ENCODE peak calls at places on chromosomes 13 and 19, in six cellular contexts. K is adrenal gland, L is cardiac muscle cell, P is ovary, C is OCI-LY7, R is IMR-90. Y is an unnamed sample.
A peak's percentile ranks its signal among the peaks of the same experiment; 100 is the strongest.

GRCh38 chr19:15926484-15926883 is 7.8 kb downstream of the CYP4F11 start:
- DNase-seq in K (no peak), L (no peak), P (no peak), C (no peak), R (no peak), Y (no peak)

GRCh38 chr19:5289060-5289990 is 51.3 kb downstream of the PTPRS start:
- DNase-seq in K (no peak), L (no peak), P (no peak), C (peak; percentile 50), R (no peak), Y (no peak)

GRCh38 chr13:100234524-100235136 is 145.7 kb downstream of the PCCA start:
- DNase-seq in K (no peak), L (peak; percentile 27), P (no peak), C (no peak), R (peak; percentile 55), Y (no peak)

GRCh38 chr19:884420-885211 is 8.4 kb downstream of the MED16 start:
- DNase-seq in K (no peak), L (no peak), P (no peak), C (no peak), R (no peak), Y (no peak)

GRCh38 chr13:44311011-44311481 is 62.6 kb upstream of the SERP2 start:
- DNase-seq in K (no peak), L (peak; percentile 42), P (no peak), C (no peak), R (peak; percentile 52), Y (no peak)

GRCh38 chr13:76863022-76863421 is 23.2 kb downstream of the KCTD12 start:
- DNase-seq in K (no peak), L (no peak), P (no peak), C (no peak), R (no peak), Y (no peak)

GRCh38 chr19:16022681-16023557 is 53.4 kb upstream of the TPM4 start:
- DNase-seq in K (no peak), L (no peak), P (no peak), C (no peak), R (no peak), Y (no peak)

GRCh38 chr19:1041835-1042685 is 2.2 kb downstream of the ABCA7 start:
- DNase-seq in K (no peak), L (no peak), P (no peak), C (no peak), R (no peak), Y (no peak)

GRCh38 chr13:44249439-44249838 is 124.2 kb upstream of the SERP2 start:
- DNase-seq in K (no peak), L (peak; percentile 85), P (peak; percentile 57), C (no peak), R (peak; percentile 77), Y (peak; percentile 79)

GRCh38 chr19:17473041-17473440 is 2.7 kb downstream of the SLC27A1 start:
- DNase-seq in K (peak; percentile 61), L (peak; percentile 82), P (no peak), C (no peak), R (peak; percentile 90), Y (no peak)

GRCh38 chr13:44347905-44348304 is 25.7 kb upstream of the SERP2 start:
- DNase-seq in K (peak; percentile 33), L (peak; percentile 13), P (no peak), C (no peak), R (peak; percentile 33), Y (no peak)

GRCh38 chr13:99105160-99105559 is 95.5 kb upstream of the UBAC2 start:
- DNase-seq in K (no peak), L (no peak), P (no peak), C (no peak), R (no peak), Y (no peak)

GRCh38 chr19:1774999-1775772 is 21.9 kb downstream of the ONECUT3 start:
- DNase-seq in K (no peak), L (peak; percentile 45), P (no peak), C (peak; percentile 29), R (no peak), Y (no peak)

GRCh38 chr13:44605275-44605674 is 29.1 kb upstream of the TSC22D1 start:
- DNase-seq in K (no peak), L (peak; percentile 6), P (no peak), C (no peak), R (no peak), Y (no peak)

GRCh38 chr19:720691-721160 is 12.0 kb downstream of the PALM start:
- DNase-seq in K (no peak), L (no peak), P (peak; percentile 68), C (no peak), R (no peak), Y (no peak)

GRCh38 chr13:55577847-55578210 is 1562.9 kb upstream of the PRR20A start:
- DNase-seq in K (no peak), L (no peak), P (no peak), C (no peak), R (no peak), Y (no peak)

GRCh38 chr19:7699422-7700127 is 2.4 kb downstream of the FCER2 start:
- DNase-seq in K (no peak), L (no peak), P (no peak), C (peak; percentile 50), R (no peak), Y (no peak)

GRCh38 chr13:25847635-25848616 is 203.9 kb downstream of the SHISA2 start:
- DNase-seq in K (no peak), L (peak; percentile 10), P (no peak), C (no peak), R (no peak), Y (no peak)

GRCh38 chr13:38463047-38463446 is 113.4 kb downstream of the UFM1 start:
- DNase-seq in K (no peak), L (no peak), P (no peak), C (no peak), R (no peak), Y (no peak)

GRCh38 chr13:30409911-30410704 is 12.2 kb upstream of the UBE2L5 start:
- DNase-seq in K (peak; percentile 48), L (peak; percentile 84), P (no peak), C (no peak), R (peak; percentile 85), Y (peak; percentile 43)

GRCh38 chr19:54160948-54161347 is 1.4 kb upstream of the LENG1 start:
- DNase-seq in K (no peak), L (no peak), P (no peak), C (no peak), R (no peak), Y (no peak)

GRCh38 chr13:57858376-57858775 is 226.8 kb downstream of the PCDH17 start:
- DNase-seq in K (no peak), L (no peak), P (no peak), C (no peak), R (no peak), Y (no peak)

GRCh38 chr19:5386841-5387240 is 46.2 kb upstream of the PTPRS start:
- DNase-seq in K (no peak), L (no peak), P (no peak), C (no peak), R (no peak), Y (no peak)

DNA sequence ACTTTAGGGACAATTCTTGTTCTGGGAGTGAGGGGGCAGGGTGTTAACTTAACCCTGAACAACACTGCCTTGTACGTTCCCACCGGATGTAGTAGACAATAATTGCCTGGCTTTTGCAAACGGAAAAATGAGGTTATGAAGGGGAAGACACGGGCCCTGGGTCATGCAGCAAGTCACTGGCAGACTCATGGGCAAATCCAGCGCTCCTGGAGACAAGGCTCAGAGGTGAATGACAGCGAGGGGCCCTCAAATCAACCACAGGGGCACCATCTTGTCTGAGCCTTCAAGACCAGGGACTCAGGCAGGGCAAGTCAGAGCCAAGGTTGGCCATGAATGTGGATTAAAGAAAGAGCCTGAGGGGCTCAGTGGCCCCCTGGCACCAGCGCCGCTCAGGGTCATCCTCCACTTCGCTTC is 2.8 kb downstream of the RASA3 start:
- DNase-seq in K (no peak), L (no peak), P (no peak), C (no peak), R (no peak), Y (no peak)
- H3K27ac ChIP-seq in K (peak overlapping the region; percentile 32), L (no peak overlapping the region), P (no peak overlapping the region), C (no peak overlapping the region), R (peak overlapping the region; percentile 95), Y (peak overlapping the region; percentile 79)

DNA sequence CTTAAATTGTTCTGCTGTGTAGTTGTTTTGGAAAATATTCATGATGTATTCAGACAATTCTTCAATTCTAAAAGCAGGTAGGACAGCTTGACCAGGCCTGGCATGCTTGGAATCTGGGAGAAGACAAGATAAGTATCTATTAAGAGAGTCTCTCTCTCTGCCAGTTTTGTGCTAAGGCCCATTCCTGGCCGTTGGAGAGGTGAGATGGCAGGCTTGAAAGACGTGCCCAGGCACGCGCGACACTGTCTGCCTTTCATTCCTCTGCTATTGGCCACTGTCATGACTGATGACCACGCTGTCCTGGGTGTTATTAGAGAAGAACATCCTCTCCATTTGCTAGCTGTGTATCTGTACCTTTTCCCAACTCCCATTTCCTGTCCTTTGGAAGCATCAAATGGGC is 90.3 kb downstream of the LHFPL6 start:
- DNase-seq in K (no peak), L (no peak), P (no peak), C (no peak), R (no peak), Y (no peak)
- H3K4me1 ChIP-seq in K (no peaks in the 10 kb centered on the region), L (peaks cover 8% of the 10 kb centered on the region), P (peaks cover 2% of the 10 kb centered on the region), C (peaks cover 27% of the 10 kb centered on the region), R (no peaks in the 10 kb centered on the region), Y (peaks cover 10% of the 10 kb centered on the region)

DNA sequence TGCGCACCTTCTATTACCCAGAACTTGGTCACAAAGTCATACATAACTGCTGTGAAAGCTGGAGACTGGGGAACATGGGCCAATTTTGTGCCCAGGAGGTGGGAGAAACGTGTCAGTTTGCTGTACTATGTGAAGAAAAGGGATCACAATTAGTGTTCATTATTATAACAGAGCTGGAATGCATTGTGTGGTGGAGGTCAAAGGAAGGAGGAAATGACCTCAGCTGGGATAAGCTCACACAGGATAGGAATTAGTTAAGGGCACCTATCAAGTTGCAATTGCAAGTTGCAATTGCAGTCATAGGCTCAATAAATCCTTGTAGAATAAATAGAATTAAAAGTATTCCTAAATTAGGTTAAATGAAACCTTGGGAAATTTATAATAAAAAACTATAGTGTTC is 103.9 kb upstream of the OBI1 start:
- DNase-seq in K (no peak), L (no peak), P (no peak), C (no peak), R (no peak), Y (no peak)
- H3K27ac ChIP-seq in K (no peak overlapping the region), L (no peak overlapping the region), P (no peak overlapping the region), C (no peak overlapping the region), R (no peak overlapping the region), Y (no peak overlapping the region)

DNA sequence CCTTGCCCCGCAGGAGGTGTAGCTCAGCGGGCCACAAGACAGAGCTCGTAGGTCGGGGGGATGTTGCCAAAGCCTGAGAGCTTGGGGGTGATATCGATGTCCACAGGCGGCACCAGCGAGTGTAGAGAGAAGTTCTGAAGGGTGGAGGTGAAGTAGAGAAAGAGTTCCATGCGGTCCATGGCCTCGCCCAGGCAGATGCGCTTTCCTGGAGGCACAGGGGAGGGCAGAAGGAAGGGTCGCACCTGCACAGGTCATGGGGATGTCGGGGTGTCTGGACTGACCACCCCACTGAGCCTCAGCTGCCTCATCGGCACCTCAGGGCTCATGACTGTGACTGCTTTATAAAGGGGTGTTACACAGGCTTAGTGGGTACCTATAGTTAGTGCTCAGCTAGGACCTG is 37.8 kb upstream of the CYP2A13 start:
- DNase-seq in K (no peak), L (no peak), P (no peak), C (no peak), R (no peak), Y (no peak)
- H3K4me1 ChIP-seq in K (no peaks in the 10 kb centered on the region), L (no peaks in the 10 kb centered on the region), P (no peaks in the 10 kb centered on the region), C (no peaks in the 10 kb centered on the region), R (no peaks in the 10 kb centered on the region), Y (no peaks in the 10 kb centered on the region)

Y was measured in heart left ventricle.